ENCODE peak calls at places on chromosomes 1 and 21, in six cellular contexts. S, O, T, Z, R and U are unnamed samples.

GRCh38 chr21:24941316-24942185 is 665.7 kb downstream of the MRPL39 start:
- DNase-seq in T (no peak), R (no peak), Z (no peak), S (peak; percentile 16), O (no peak), U (no peak)

GRCh38 chr21:45448810-45449657 is 44.1 kb downstream of the COL18A1 start:
- DNase-seq in S (no peak), T (no peak), Z (no peak), R (no peak), O (no peak), U (no peak)

GRCh38 chr1:71350805-71351204 is 270.0 kb upstream of the ZRANB2 start:
- DNase-seq in O (no peak), R (no peak), T (no peak), Z (no peak), S (no peak), U (no peak)

GRCh38 chr1:175902281-175902680 is 158.9 kb upstream of the TNR start:
- DNase-seq in R (no peak), Z (no peak), T (no peak), O (no peak), S (no peak), U (no peak)

GRCh38 chr1:230157409-230158390 is 90.7 kb downstream of the GALNT2 start:
- DNase-seq in T (no peak), R (no peak), Z (no peak), O (no peak), S (no peak), U (no peak)

GRCh38 chr1:95655321-95656020 is 421.5 kb downstream of the RWDD3 start:
- DNase-seq in S (no peak), T (no peak), R (no peak), O (no peak), Z (no peak), U (no peak)

GRCh38 chr1:46005594-46005993 is 126.8 kb downstream of the PIK3R3 start:
- DNase-seq in S (no peak), R (no peak), T (peak; percentile 27), Z (peak; percentile 19), O (no peak), U (no peak)

GRCh38 chr1:201267481-201268229 is 15.7 kb upstream of the PKP1 start:
- DNase-seq in O (no peak), Z (peak; percentile 6), R (no peak), T (no peak), S (no peak), U (no peak)

GRCh38 chr1:211260161-211261107 is 1.3 kb downstream of the RCOR3 start:
- DNase-seq in O (peak; percentile 86), Z (peak; percentile 86), R (peak; percentile 51), S (peak; percentile 86), T (peak; percentile 86), U (peak; percentile 54)

GRCh38 chr1:147720557-147720956 is 39.8 kb downstream of the GJA5 start:
- DNase-seq in S (no peak), T (no peak), Z (no peak), O (no peak), R (no peak), U (no peak)

GRCh38 chr21:32516729-32517649 is 68.3 kb downstream of the TCP10L start:
- DNase-seq in O (no peak), S (peak; percentile 47), R (no peak), T (no peak), Z (no peak), U (no peak)

GRCh38 chr1:35873243-35873642 is 9.8 kb upstream of the AGO1 start:
- DNase-seq in T (no peak), S (no peak), Z (no peak), R (no peak), O (no peak), U (no peak)

GRCh38 chr1:213123532-213123931 is 72.5 kb downstream of the RPS6KC1 start:
- DNase-seq in S (no peak), O (no peak), Z (no peak), T (no peak), R (no peak), U (no peak)